ENCODE peak calls at places on chromosomes 6 and 20, in ten cellular contexts. O is activated CD4-positive, alpha-beta T cell treated with anti-CD3 and anti-CD28 coated beads, Interleukin-2, amount 50 U/mL, for 4 hours; B is amniotic stem cell; Q is GM10248; D is cardiac muscle cell; T is IMR-90; H is aorta; A is fibroblast of lung; K is T1000; P is G401. E is an unnamed sample.

GRCh38 chr6:147060636-147061035 is 143.6 kb upstream of the STXBP5 start:
- DNase-seq in O (no peak), B (no peak), Q (no peak), D (no peak), T (no peak), H (no peak), A (no peak), K (no peak), P (no peak), E (no peak)

GRCh38 chr20:59515013-59515905 is 89.1 kb upstream of the PHACTR3 start:
- DNase-seq in O (no peak), B (peak), Q (no peak), D (peak), T (peak), H (peak), A (peak), K (no peak), P (peak), E (peak)

GRCh38 chr6:41636803-41637178 is 1.5 kb upstream of the MDFI start:
- DNase-seq in O (no peak), B (no peak), Q (no peak), D (peak), T (no peak), H (peak), A (no peak), K (no peak), P (no peak), E (no peak)

GRCh38 chr20:57810511-57811372 is 100.9 kb upstream of the PMEPA1 start:
- DNase-seq in O (no peak), B (no peak), Q (no peak), D (no peak), T (no peak), H (peak), A (no peak), K (peak), P (no peak), E (no peak)

GRCh38 chr6:34095741-34096140 is 50.1 kb downstream of the GRM4 start:
- DNase-seq in O (no peak), B (no peak), Q (no peak), D (no peak), T (no peak), H (no peak), A (no peak), K (no peak), P (no peak), E (no peak)

GRCh38 chr6:90537027-90537426 is 49.8 kb downstream of the MAP3K7 start:
- DNase-seq in O (no peak), B (no peak), Q (no peak), D (peak), T (peak), H (no peak), A (peak), K (no peak), P (no peak), E (peak)

GRCh38 chr20:51276331-51276730 is 253.4 kb upstream of the KCNG1 start:
- DNase-seq in O (no peak), B (no peak), Q (no peak), D (no peak), T (no peak), H (no peak), A (no peak), K (no peak), P (peak), E (no peak)

GRCh38 chr6:43929511-43929910 is 159.5 kb downstream of the VEGFA start:
- DNase-seq in O (no peak), B (no peak), Q (no peak), D (no peak), T (no peak), H (peak), A (no peak), K (no peak), P (no peak), E (no peak)

GRCh38 chr6:120648713-120649112 is 685.6 kb downstream of the TBC1D32 start:
- DNase-seq in O (no peak), B (no peak), Q (no peak), D (no peak), T (no peak), H (no peak), A (no peak), K (no peak), P (no peak), E (no peak)

GRCh38 chr6:14117158-14118090 is at the start of gene CD83:
- DNase-seq in O (peak), B (no peak), Q (peak), D (peak), T (peak), H (peak), A (peak), K (peak), P (peak), E (peak)

GRCh38 chr6:136244061-136244616 is 6.0 kb downstream of the MTFR2 start:
- DNase-seq in O (no peak), B (no peak), Q (no peak), D (no peak), T (peak), H (no peak), A (no peak), K (no peak), P (no peak), E (no peak)

GRCh38 chr6:10800810-10801209 is 37.5 kb downstream of the MAK start:
- DNase-seq in O (no peak), B (no peak), Q (no peak), D (peak), T (peak), H (no peak), A (peak), K (no peak), P (no peak), E (peak)

GRCh38 chr6:166313255-166314070 is 5.3 kb upstream of the PRR18 start:
- DNase-seq in O (peak), B (no peak), Q (peak), D (peak), T (peak), H (no peak), A (peak), K (no peak), P (peak), E (peak)

GRCh38 chr6:26251354-26252081 is 113.5 kb upstream of the BTN3A2 start:
- DNase-seq in O (no peak), B (peak), Q (peak), D (peak), T (peak), H (no peak), A (peak), K (peak), P (peak), E (peak)

GRCh38 chr6:170347091-170347490 is 40.5 kb downstream of the FAM120B start:
- DNase-seq in O (no peak), B (no peak), Q (peak), D (no peak), T (peak), H (no peak), A (no peak), K (no peak), P (no peak), E (no peak)

GRCh38 chr20:3612795-3613560 is 50.2 kb downstream of the GFRA4 start:
- DNase-seq in O (no peak), B (no peak), Q (no peak), D (peak), T (peak), H (no peak), A (peak), K (no peak), P (no peak), E (peak)

GRCh38 chr6:30194797-30195690 is 18.2 kb downstream of the TRIM26 start:
- DNase-seq in O (no peak), B (no peak), Q (no peak), D (no peak), T (no peak), H (no peak), A (no peak), K (no peak), P (no peak), E (no peak)

GRCh38 chr6:170444811-170445211 is 108.3 kb downstream of the PSMB1 start:
- DNase-seq in O (no peak), B (no peak), Q (no peak), D (no peak), T (no peak), H (peak), A (no peak), K (no peak), P (no peak), E (no peak)

GRCh38 chr6:149028767-149029405 is 282.1 kb downstream of the UST start:
- DNase-seq in O (peak), B (peak), Q (peak), D (peak), T (peak), H (no peak), A (peak), K (peak), P (peak), E (peak)

GRCh38 chr20:58649288-58650180 is 1.5 kb upstream of the STX16 start:
- DNase-seq in O (no peak), B (no peak), Q (no peak), D (no peak), T (no peak), H (no peak), A (no peak), K (no peak), P (no peak), E (no peak)

E was measured in cardiac fibroblast.